ENCODE peak calls at places on chromosome 22, in four cellular contexts. M, F, D and T are unnamed samples.

GRCh38 chr22:17098379-17098819 is 13.6 kb downstream of the IL17RA start:
- DNase-seq in M (no peak), F (no peak), D (no peak), T (no peak)

GRCh38 chr22:45205624-45205925 is 35.1 kb downstream of the KIAA0930 start:
- DNase-seq in M (no peak), F (no peak), D (no peak), T (no peak)

GRCh38 chr22:29256606-29257325 is 11.0 kb downstream of the RHBDD3 start:
- DNase-seq in M (no peak), F (no peak), D (no peak), T (no peak)

GRCh38 chr22:30920407-30920806 is 48.2 kb downstream of the MORC2 start:
- DNase-seq in M (peak; percentile 93), F (peak; percentile 84), D (peak; percentile 81), T (no peak)

GRCh38 chr22:22157500-22157822 is 87.1 kb upstream of the VPREB1 start:
- DNase-seq in M (no peak), F (no peak), D (no peak), T (no peak)

GRCh38 chr22:30280495-30280894 is 8.8 kb downstream of the CASTOR1 start:
- DNase-seq in M (no peak), F (no peak), D (no peak), T (no peak)

GRCh38 chr22:45319319-45319675 is 9.6 kb downstream of the FAM118A start:
- DNase-seq in M (no peak), F (no peak), D (peak; percentile 45), T (no peak)

GRCh38 chr22:42880815-42881214 is 23.7 kb upstream of the ARFGAP3 start:
- DNase-seq in M (no peak), F (no peak), D (no peak), T (no peak)

GRCh38 chr22:32281092-32281491 is 25.9 kb upstream of the SLC5A4 start:
- DNase-seq in M (no peak), F (no peak), D (no peak), T (no peak)

GRCh38 chr22:24271406-24271760 is 752 bp downstream of the SPECC1L start:
- DNase-seq in M (no peak), F (no peak), D (no peak), T (no peak)

GRCh38 chr22:37502342-37503182 is 16.4 kb upstream of the MFNG start:
- DNase-seq in M (no peak), F (no peak), D (no peak), T (no peak)

GRCh38 chr22:45548991-45549736 is 46.5 kb downstream of the FBLN1 start:
- DNase-seq in M (no peak), F (no peak), D (peak; percentile 42), T (no peak)

GRCh38 chr22:43296279-43296902 is 46.8 kb downstream of the SCUBE1 start:
- DNase-seq in M (peak; percentile 58), F (no peak), D (no peak), T (no peak)

GRCh38 chr22:48954781-48955311 is 872.8 kb downstream of the BRD1 start:
- DNase-seq in M (no peak), F (no peak), D (no peak), T (no peak)

GRCh38 chr22:44363214-44363979 is 50.6 kb upstream of the SHISAL1 start:
- DNase-seq in M (no peak), F (no peak), D (peak; percentile 92), T (no peak)

GRCh38 chr22:35032571-35032970 is 33.4 kb upstream of the ISX start:
- DNase-seq in M (no peak), F (no peak), D (no peak), T (no peak)

GRCh38 chr22:35524966-35525686 is 15.5 kb upstream of the RASD2 start:
- DNase-seq in M (no peak), F (no peak), D (peak; percentile 44), T (no peak)

GRCh38 chr22:33393432-33393831 is 335.3 kb upstream of the SYN3 start:
- DNase-seq in M (no peak), F (no peak), D (no peak), T (no peak)

DNA sequence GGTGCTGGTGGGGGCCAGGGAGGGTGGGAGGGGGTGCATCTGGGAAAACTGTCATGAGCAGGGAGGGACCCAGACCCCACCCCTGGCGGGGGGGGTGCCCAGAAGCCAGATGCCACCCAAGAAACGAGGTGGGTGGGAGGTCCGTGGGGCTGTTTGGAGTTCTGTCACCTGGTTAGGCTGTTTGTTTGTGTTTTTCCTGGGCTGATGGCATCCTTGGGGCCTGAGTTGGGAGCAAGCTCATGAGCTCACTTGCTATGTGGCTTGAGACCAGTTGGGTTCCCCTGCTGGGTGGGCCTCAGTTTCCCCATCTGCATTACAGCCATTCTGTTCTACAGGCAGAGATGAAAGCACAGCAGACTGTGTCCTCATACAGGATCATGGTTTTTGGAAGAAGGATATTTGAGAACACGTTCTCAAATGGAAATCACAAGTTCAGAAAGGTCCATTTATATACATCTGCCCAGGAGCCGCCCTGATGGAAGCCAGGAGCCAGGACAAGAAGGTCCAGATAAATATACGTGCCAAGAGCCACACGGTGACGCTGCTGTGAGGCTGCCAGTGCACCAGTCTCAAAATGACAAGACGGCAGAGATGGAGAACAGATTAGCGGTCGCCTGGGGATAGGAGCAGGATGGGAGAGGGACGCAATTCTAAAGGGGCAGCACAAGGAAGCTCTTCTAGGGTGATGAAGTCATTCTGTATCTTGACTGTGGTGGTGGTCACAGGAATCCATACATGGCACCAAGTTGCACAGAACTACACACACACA is 312.9 kb downstream of the MN1 start:
- DNase-seq in M (no peak), F (no peak), D (no peak), T (no peak)
- TF ChIP-seq CTCF in M (no peak), F (no peak), D (peak; percentile 38), T (no peak)

GRCh38 chr22:19855504-19856409 is 1.1 kb upstream of the GNB1L start:
- DNase-seq in M (peak; percentile 41), F (peak; percentile 47), D (no peak), T (no peak)
- TF ChIP-seq CTCF in M (no peak), F (no peak), D (no peak), T (no peak)

GRCh38 chr22:46569055-46569847 is 31.8 kb upstream of the CELSR1 start:
- DNase-seq in M (no peak), F (no peak), D (peak; percentile 9), T (no peak)

GRCh38 chr22:46571642-46572250 is 34.3 kb upstream of the CELSR1 start:
- DNase-seq in M (no peak), F (no peak), D (no peak), T (no peak)

GRCh38 chr22:46567471-46567870 is 30.1 kb upstream of the CELSR1 start:
- DNase-seq in M (no peak), F (no peak), D (no peak), T (no peak)

GRCh38 chr22:46568102-46568809 is 30.8 kb upstream of the CELSR1 start:
- DNase-seq in M (no peak), F (no peak), D (peak; percentile 11), T (no peak)

GRCh38 chr22:46569848-46570695 is 32.7 kb upstream of the CELSR1 start:
- DNase-seq in M (no peak), F (no peak), D (peak; percentile 8), T (no peak)
- TF ChIP-seq CTCF in M (no peak), F (no peak), D (no peak), T (no peak)

GRCh38 chr22:41830174-41830573 is 2.7 kb upstream of the SREBF2 start:
- DNase-seq in M (no peak), F (no peak), D (no peak), T (no peak)
- TF ChIP-seq CTCF in M (no peak), F (no peak), D (no peak), T (no peak)

GRCh38 chr22:50091092-50091491 is 1.3 kb downstream of the MOV10L1 start:
- DNase-seq in M (no peak), F (no peak), D (no peak), T (no peak)

GRCh38 chr22:50089231-50090140 is at the start of gene MOV10L1:
- DNase-seq in M (no peak), F (no peak), D (no peak), T (no peak)

GRCh38 chr22:50092342-50092741 is 2.5 kb downstream of the MOV10L1 start:
- DNase-seq in M (no peak), F (no peak), D (no peak), T (no peak)

GRCh38 chr22:50088096-50088495 is 1.7 kb upstream of the MOV10L1 start:
- DNase-seq in M (no peak), F (no peak), D (no peak), T (no peak)

DNA sequence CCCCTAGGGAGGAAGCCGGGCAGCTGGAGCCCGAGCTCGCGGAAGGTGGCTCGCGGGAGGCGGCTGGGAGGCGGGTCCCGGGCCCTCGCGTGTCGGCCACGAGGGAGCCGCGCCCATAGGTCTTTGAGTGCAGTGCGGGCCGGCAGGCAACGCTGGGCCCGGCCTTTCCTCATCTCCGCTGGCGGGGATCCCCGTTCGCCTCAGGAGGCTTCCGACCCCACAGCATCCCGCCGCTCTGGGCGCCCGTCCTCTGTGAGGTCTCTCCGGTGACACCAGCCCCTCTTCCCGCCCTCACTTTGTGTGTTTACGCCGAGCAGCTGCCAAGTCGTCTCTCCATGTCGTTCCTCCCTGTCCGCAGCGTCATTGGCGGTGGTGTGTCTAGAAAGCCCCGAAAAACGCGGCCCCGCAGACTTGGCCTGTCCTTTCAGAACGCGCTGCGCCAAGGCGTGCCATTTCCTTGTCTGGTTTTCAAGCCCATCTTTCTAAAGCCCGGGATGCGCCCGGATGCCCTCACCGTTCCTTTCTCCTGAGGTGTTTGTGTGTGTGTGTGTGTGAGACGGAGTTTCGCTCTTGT is 422 bp downstream of the MOV10L1 start:
- DNase-seq in M (no peak), F (no peak), D (no peak), T (no peak)
- TF ChIP-seq CTCF in M (no peak), F (no peak), D (no peak), T (no peak)